ENCODE peak calls at places on chromosomes 13 and 19, in four cellular contexts. One of them, this sample, is unnamed.

GRCh38 chr19:34508540-34508939 is 27.0 kb downstream of the WTIP start:
- DNase-seq in aorta: no peak
- DNase-seq in fibroblast of pulmonary artery: no peak
- DNase-seq in activated naive CD8-positive, alpha-beta T cell treated with anti-CD3 and anti-CD28 coated beads for 36 hours: no peak
- DNase-seq in this sample: no peak

GRCh38 chr19:511101-511841 is 4.0 kb downstream of the TPGS1 start:
- DNase-seq in aorta: peak
- DNase-seq in fibroblast of pulmonary artery: peak
- DNase-seq in activated naive CD8-positive, alpha-beta T cell treated with anti-CD3 and anti-CD28 coated beads for 36 hours: peak
- DNase-seq in this sample: no peak

GRCh38 chr13:98158172-98158907 is 15.4 kb downstream of the FARP1 start:
- DNase-seq in aorta: no peak
- DNase-seq in fibroblast of pulmonary artery: no peak
- DNase-seq in activated naive CD8-positive, alpha-beta T cell treated with anti-CD3 and anti-CD28 coated beads for 36 hours: no peak
- DNase-seq in this sample: no peak

GRCh38 chr19:41753936-41754529 is 1.3 kb upstream of the CEACAM6 start:
- DNase-seq in aorta: peak
- DNase-seq in fibroblast of pulmonary artery: peak
- DNase-seq in activated naive CD8-positive, alpha-beta T cell treated with anti-CD3 and anti-CD28 coated beads for 36 hours: peak
- DNase-seq in this sample: no peak

GRCh38 chr13:85597790-85598500 is 201.3 kb downstream of the SLITRK6 start:
- DNase-seq in aorta: no peak
- DNase-seq in fibroblast of pulmonary artery: peak
- DNase-seq in activated naive CD8-positive, alpha-beta T cell treated with anti-CD3 and anti-CD28 coated beads for 36 hours: no peak
- DNase-seq in this sample: no peak

GRCh38 chr19:16789238-16789637 is 40.0 kb upstream of the SIN3B start:
- DNase-seq in aorta: no peak
- DNase-seq in fibroblast of pulmonary artery: no peak
- DNase-seq in activated naive CD8-positive, alpha-beta T cell treated with anti-CD3 and anti-CD28 coated beads for 36 hours: no peak
- DNase-seq in this sample: no peak

GRCh38 chr19:34236035-34236793 is 18.1 kb upstream of the GARRE1 start:
- DNase-seq in aorta: no peak
- DNase-seq in fibroblast of pulmonary artery: peak
- DNase-seq in activated naive CD8-positive, alpha-beta T cell treated with anti-CD3 and anti-CD28 coated beads for 36 hours: no peak
- DNase-seq in this sample: no peak

GRCh38 chr19:31331536-31331935 is 17.7 kb downstream of the TSHZ3 start:
- DNase-seq in aorta: no peak
- DNase-seq in fibroblast of pulmonary artery: no peak
- DNase-seq in activated naive CD8-positive, alpha-beta T cell treated with anti-CD3 and anti-CD28 coated beads for 36 hours: no peak
- DNase-seq in this sample: no peak

GRCh38 chr19:45474941-45475516 is 7.2 kb downstream of the FOSB start:
- DNase-seq in aorta: no peak
- DNase-seq in fibroblast of pulmonary artery: peak
- DNase-seq in activated naive CD8-positive, alpha-beta T cell treated with anti-CD3 and anti-CD28 coated beads for 36 hours: no peak
- DNase-seq in this sample: no peak

GRCh38 chr13:100512422-100512821 is 76.2 kb downstream of the GGACT start:
- DNase-seq in aorta: no peak
- DNase-seq in fibroblast of pulmonary artery: no peak
- DNase-seq in activated naive CD8-positive, alpha-beta T cell treated with anti-CD3 and anti-CD28 coated beads for 36 hours: no peak
- DNase-seq in this sample: no peak

GRCh38 chr19:36221474-36221873 is 6.6 kb downstream of the ZNF146 start:
- DNase-seq in aorta: no peak
- DNase-seq in fibroblast of pulmonary artery: no peak
- DNase-seq in activated naive CD8-positive, alpha-beta T cell treated with anti-CD3 and anti-CD28 coated beads for 36 hours: no peak
- DNase-seq in this sample: no peak

GRCh38 chr19:52398091-52398461 is 427 bp downstream of the ZNF528 start:
- DNase-seq in aorta: peak
- DNase-seq in fibroblast of pulmonary artery: peak
- DNase-seq in activated naive CD8-positive, alpha-beta T cell treated with anti-CD3 and anti-CD28 coated beads for 36 hours: peak
- DNase-seq in this sample: no peak

GRCh38 chr13:112260108-112261055 is 115.8 kb upstream of the SPACA7 start:
- DNase-seq in aorta: no peak
- DNase-seq in fibroblast of pulmonary artery: no peak
- DNase-seq in activated naive CD8-positive, alpha-beta T cell treated with anti-CD3 and anti-CD28 coated beads for 36 hours: no peak
- DNase-seq in this sample: no peak

GRCh38 chr13:94033830-94034642 is 445.4 kb downstream of the DCT start:
- DNase-seq in aorta: no peak
- DNase-seq in fibroblast of pulmonary artery: no peak
- DNase-seq in activated naive CD8-positive, alpha-beta T cell treated with anti-CD3 and anti-CD28 coated beads for 36 hours: no peak
- DNase-seq in this sample: no peak

GRCh38 chr13:23902975-23903905 is 5.9 kb upstream of the C1QTNF9B start:
- DNase-seq in aorta: no peak
- DNase-seq in fibroblast of pulmonary artery: no peak
- DNase-seq in activated naive CD8-positive, alpha-beta T cell treated with anti-CD3 and anti-CD28 coated beads for 36 hours: no peak
- DNase-seq in this sample: no peak

GRCh38 chr13:47901451-47901850 is 99.6 kb downstream of the SUCLA2 start:
- DNase-seq in aorta: no peak
- DNase-seq in fibroblast of pulmonary artery: no peak
- DNase-seq in activated naive CD8-positive, alpha-beta T cell treated with anti-CD3 and anti-CD28 coated beads for 36 hours: no peak
- DNase-seq in this sample: no peak

GRCh38 chr13:74774252-74774651 is 640.0 kb upstream of the KLF12 start:
- DNase-seq in aorta: no peak
- DNase-seq in fibroblast of pulmonary artery: peak
- DNase-seq in activated naive CD8-positive, alpha-beta T cell treated with anti-CD3 and anti-CD28 coated beads for 36 hours: no peak
- DNase-seq in this sample: no peak

GRCh38 chr13:31545616-31546015 is 193.7 kb upstream of the RXFP2 start:
- DNase-seq in aorta: no peak
- DNase-seq in fibroblast of pulmonary artery: peak
- DNase-seq in activated naive CD8-positive, alpha-beta T cell treated with anti-CD3 and anti-CD28 coated beads for 36 hours: no peak
- DNase-seq in this sample: no peak

GRCh38 chr13:42649761-42650289 is 75.9 kb downstream of the TNFSF11 start:
- DNase-seq in aorta: no peak
- DNase-seq in fibroblast of pulmonary artery: no peak
- DNase-seq in activated naive CD8-positive, alpha-beta T cell treated with anti-CD3 and anti-CD28 coated beads for 36 hours: no peak
- DNase-seq in this sample: no peak

GRCh38 chr13:85543144-85543543 is 256.1 kb downstream of the SLITRK6 start:
- DNase-seq in aorta: no peak
- DNase-seq in fibroblast of pulmonary artery: peak
- DNase-seq in activated naive CD8-positive, alpha-beta T cell treated with anti-CD3 and anti-CD28 coated beads for 36 hours: no peak
- DNase-seq in this sample: no peak

GRCh38 chr19:15779756-15780476 is 7.5 kb upstream of the OR10H5 start:
- DNase-seq in aorta: peak
- DNase-seq in fibroblast of pulmonary artery: peak
- DNase-seq in activated naive CD8-positive, alpha-beta T cell treated with anti-CD3 and anti-CD28 coated beads for 36 hours: no peak
- DNase-seq in this sample: no peak

GRCh38 chr13:94947965-94948371 is 235.6 kb upstream of the SOX21 start:
- DNase-seq in aorta: no peak
- DNase-seq in fibroblast of pulmonary artery: no peak
- DNase-seq in activated naive CD8-positive, alpha-beta T cell treated with anti-CD3 and anti-CD28 coated beads for 36 hours: no peak
- DNase-seq in this sample: no peak

GRCh38 chr19:56125806-56126590 is 4.9 kb upstream of the ZNF787 start:
- DNase-seq in aorta: no peak
- DNase-seq in fibroblast of pulmonary artery: no peak
- DNase-seq in activated naive CD8-positive, alpha-beta T cell treated with anti-CD3 and anti-CD28 coated beads for 36 hours: no peak
- DNase-seq in this sample: no peak

GRCh38 chr13:73729046-73729445 is 405.2 kb downstream of the KLF12 start:
- DNase-seq in aorta: no peak
- DNase-seq in fibroblast of pulmonary artery: no peak
- DNase-seq in activated naive CD8-positive, alpha-beta T cell treated with anti-CD3 and anti-CD28 coated beads for 36 hours: no peak
- DNase-seq in this sample: no peak

GRCh38 chr19:5828661-5829566 is 10.6 kb downstream of the FUT6 start:
- DNase-seq in aorta: no peak
- DNase-seq in fibroblast of pulmonary artery: peak
- DNase-seq in activated naive CD8-positive, alpha-beta T cell treated with anti-CD3 and anti-CD28 coated beads for 36 hours: peak
- DNase-seq in this sample: peak

GRCh38 chr13:110551284-110551683 is 10.2 kb downstream of the RAB20 start:
- DNase-seq in aorta: no peak
- DNase-seq in fibroblast of pulmonary artery: no peak
- DNase-seq in activated naive CD8-positive, alpha-beta T cell treated with anti-CD3 and anti-CD28 coated beads for 36 hours: no peak
- DNase-seq in this sample: no peak

GRCh38 chr13:87087741-87088140 is 583.4 kb upstream of the SLITRK5 start:
- DNase-seq in aorta: no peak
- DNase-seq in fibroblast of pulmonary artery: peak
- DNase-seq in activated naive CD8-positive, alpha-beta T cell treated with anti-CD3 and anti-CD28 coated beads for 36 hours: no peak
- DNase-seq in this sample: no peak

GRCh38 chr13:48072787-48073186 is 22.1 kb downstream of the MED4 start:
- DNase-seq in aorta: no peak
- DNase-seq in fibroblast of pulmonary artery: no peak
- DNase-seq in activated naive CD8-positive, alpha-beta T cell treated with anti-CD3 and anti-CD28 coated beads for 36 hours: no peak
- DNase-seq in this sample: no peak

GRCh38 chr13:35839746-35840273 is 291.4 kb downstream of the DCLK1 start:
- DNase-seq in aorta: no peak
- DNase-seq in fibroblast of pulmonary artery: no peak
- DNase-seq in activated naive CD8-positive, alpha-beta T cell treated with anti-CD3 and anti-CD28 coated beads for 36 hours: no peak
- DNase-seq in this sample: no peak

GRCh38 chr13:54241719-54242118 is 1213.1 kb downstream of the OLFM4 start:
- DNase-seq in aorta: no peak
- DNase-seq in fibroblast of pulmonary artery: no peak
- DNase-seq in activated naive CD8-positive, alpha-beta T cell treated with anti-CD3 and anti-CD28 coated beads for 36 hours: no peak
- DNase-seq in this sample: peak

GRCh38 chr19:15253513-15253912 is 21.3 kb upstream of the EPHX3 start:
- DNase-seq in aorta: peak
- DNase-seq in fibroblast of pulmonary artery: no peak
- DNase-seq in activated naive CD8-positive, alpha-beta T cell treated with anti-CD3 and anti-CD28 coated beads for 36 hours: no peak
- DNase-seq in this sample: no peak

GRCh38 chr13:66634384-66634783 is 595.8 kb downstream of the PCDH9 start:
- DNase-seq in aorta: no peak
- DNase-seq in fibroblast of pulmonary artery: peak
- DNase-seq in activated naive CD8-positive, alpha-beta T cell treated with anti-CD3 and anti-CD28 coated beads for 36 hours: no peak
- DNase-seq in this sample: no peak

GRCh38 chr13:44159633-44160279 is 213.9 kb upstream of the SERP2 start:
- DNase-seq in aorta: no peak
- DNase-seq in fibroblast of pulmonary artery: no peak
- DNase-seq in activated naive CD8-positive, alpha-beta T cell treated with anti-CD3 and anti-CD28 coated beads for 36 hours: no peak
- DNase-seq in this sample: no peak

This sample was measured in mesothelial cell of epicardium.